ENCODE peak calls at places on chromosomes 2 and 18, in four cellular contexts. B, S, N and J are unnamed samples. For H3K4me1, the result is how much of the 10 kb centered on the place peaks cover.

GRCh38 chr2:170694316-170694715 is 20.8 kb upstream of the SP5 start:
- DNase-seq in S (no peak), N (no peak), B (no peak), J (no peak)

GRCh38 chr18:6431659-6432318 is 17.1 kb upstream of the L3MBTL4 start:
- DNase-seq in N (no peak), B (no peak), S (no peak), J (no peak)

GRCh38 chr2:150387586-150388288 is 99.7 kb downstream of the RND3 start:
- DNase-seq in S (no peak), N (no peak), B (no peak), J (no peak)

GRCh38 chr2:137939026-137939425 is 25.2 kb upstream of the HNMT start:
- DNase-seq in B (no peak), S (no peak), N (no peak), J (no peak)

GRCh38 chr2:241069821-241070281 is 32.2 kb downstream of the MTERF4 start:
- DNase-seq in N (no peak), B (no peak), S (no peak), J (no peak)

GRCh38 chr2:130768191-130768855 is 13.0 kb downstream of the AMER3 start:
- DNase-seq in B (no peak), S (no peak), N (no peak), J (no peak)

GRCh38 chr2:47950340-47951280 is 44.3 kb upstream of the FBXO11 start:
- DNase-seq in N (no peak), B (no peak), S (no peak), J (no peak)

GRCh38 chr2:20148411-20148810 is 76.5 kb downstream of the SDC1 start:
- DNase-seq in N (no peak), B (no peak), S (no peak), J (no peak)

GRCh38 chr18:55369346-55369745 is 218.6 kb downstream of the TCF4 start:
- DNase-seq in N (no peak), B (no peak), S (no peak), J (no peak)

GRCh38 chr2:234705108-234705507 is 208.2 kb upstream of the ARL4C start:
- DNase-seq in B (no peak), S (no peak), N (no peak), J (no peak)

GRCh38 chr18:3060667-3061580 is 48.0 kb upstream of the LPIN2 start:
- DNase-seq in B (peak), N (no peak), S (no peak), J (no peak)

GRCh38 chr2:28778392-28778791 is 26.8 kb downstream of the PPP1CB start:
- DNase-seq in B (no peak), N (no peak), S (no peak), J (no peak)

GRCh38 chr18:48460929-48461583 is 51.9 kb upstream of the ZBTB7C start:
- DNase-seq in N (no peak), B (no peak), S (no peak), J (no peak)

GRCh38 chr18:23306842-23307241 is 146.2 kb upstream of the RIOK3 start:
- DNase-seq in N (no peak), B (no peak), S (no peak), J (no peak)

GRCh38 chr2:234795272-234795920 is 156.4 kb upstream of the SH3BP4 start:
- DNase-seq in S (no peak), B (no peak), N (no peak), J (no peak)

GRCh38 chr18:9516437-9517064 is 41.2 kb downstream of the RALBP1 start:
- DNase-seq in S (no peak), N (no peak), B (peak), J (no peak)

GRCh38 chr2:41907141-41907540 is 140.7 kb upstream of the PKDCC start:
- DNase-seq in N (no peak), S (no peak), B (no peak), J (no peak)

GRCh38 chr2:225122582-225123486 is 80.6 kb upstream of the DOCK10 start:
- DNase-seq in B (peak), N (no peak), S (no peak), J (no peak)

GRCh38 chr2:221958224-221958623 is 340.6 kb downstream of the PAX3 start:
- DNase-seq in N (no peak), B (no peak), S (no peak), J (no peak)

GRCh38 chr2:238872026-238872425 is 24.1 kb downstream of the TWIST2 start:
- DNase-seq in B (no peak), S (peak), N (no peak), J (no peak)

GRCh38 chr2:47778698-47779415 is 4.1 kb upstream of the MSH6 start:
- DNase-seq in N (no peak), B (no peak), S (no peak), J (no peak)

GRCh38 chr2:135875491-135876065 is 665 bp downstream of the MCM6 start:
- DNase-seq in N (peak), S (peak), B (peak), J (peak)

GRCh38 chr18:2856499-2856898 is 9.7 kb downstream of the EMILIN2 start:
- DNase-seq in N (no peak), B (no peak), S (no peak), J (no peak)

GRCh38 chr2:74128206-74128605 is 19.5 kb downstream of the BOLA3 start:
- DNase-seq in B (no peak), N (no peak), S (no peak), J (no peak)

GRCh38 chr2:222652856-222653255 is 3.0 kb downstream of the FARSB start:
- DNase-seq in N (no peak), B (no peak), S (no peak), J (no peak)

GRCh38 chr2:151063271-151063670 is 198.4 kb downstream of the RBM43 start:
- DNase-seq in N (no peak), B (no peak), S (no peak), J (no peak)

GRCh38 chr18:79986726-79987125 is 1.6 kb downstream of the TXNL4A start:
- DNase-seq in B (no peak), N (no peak), S (no peak), J (no peak)

GRCh38 chr2:102186676-102187190 is at the start of gene IL1RL2:
- DNase-seq in N (no peak), S (peak), B (no peak), J (peak)

GRCh38 chr2:24855703-24856102 is 62.5 kb downstream of the CENPO start:
- DNase-seq in S (no peak), B (no peak), N (peak), J (no peak)

GRCh38 chr2:75610671-75611070 is 35.9 kb upstream of the MRPL19 start:
- DNase-seq in B (no peak), S (no peak), N (no peak), J (no peak)
- H3K4me1 ChIP-seq in B (under half), S (under half), N (under half), J (under half)

GRCh38 chr2:168910330-168910729 is 9.2 kb downstream of the G6PC2 start:
- DNase-seq in N (no peak), S (no peak), B (no peak), J (no peak)

GRCh38 chr2:168912466-168913170 is 11.5 kb downstream of the G6PC2 start:
- DNase-seq in N (no peak), S (peak), B (no peak), J (peak)

GRCh38 chr2:168913495-168913894 is 12.4 kb downstream of the G6PC2 start:
- DNase-seq in N (no peak), S (no peak), B (no peak), J (peak)

GRCh38 chr2:168915433-168916328 is 14.6 kb downstream of the G6PC2 start:
- DNase-seq in B (peak), S (no peak), N (no peak), J (no peak)

GRCh38 chr2:168913171-168913484 is 12.0 kb downstream of the G6PC2 start:
- DNase-seq in N (no peak), S (no peak), B (no peak), J (no peak)
- H3K27ac ChIP-seq in N (no peak), S (no peak), B (no peak), J (peak)

GRCh38 chr2:8656160-8656641 is 25.7 kb upstream of the ID2 start:
- DNase-seq in B (no peak), S (no peak), N (no peak), J (no peak)
- H3K4me1 ChIP-seq in B (under half), S (under half), N (under half), J (under half)

GRCh38 chr2:112666764-112667122 is 21.0 kb downstream of the SLC20A1 start:
- DNase-seq in N (no peak), B (no peak), S (no peak), J (no peak)

GRCh38 chr2:112664689-112665088 is 18.9 kb downstream of the SLC20A1 start:
- DNase-seq in N (no peak), S (no peak), B (no peak), J (no peak)

GRCh38 chr2:112662702-112663101 is 17.0 kb downstream of the SLC20A1 start:
- DNase-seq in B (no peak), N (no peak), S (no peak), J (no peak)

GRCh38 chr2:112661656-112662305 is 16.0 kb downstream of the SLC20A1 start:
- DNase-seq in N (no peak), B (no peak), S (no peak), J (no peak)

DNA sequence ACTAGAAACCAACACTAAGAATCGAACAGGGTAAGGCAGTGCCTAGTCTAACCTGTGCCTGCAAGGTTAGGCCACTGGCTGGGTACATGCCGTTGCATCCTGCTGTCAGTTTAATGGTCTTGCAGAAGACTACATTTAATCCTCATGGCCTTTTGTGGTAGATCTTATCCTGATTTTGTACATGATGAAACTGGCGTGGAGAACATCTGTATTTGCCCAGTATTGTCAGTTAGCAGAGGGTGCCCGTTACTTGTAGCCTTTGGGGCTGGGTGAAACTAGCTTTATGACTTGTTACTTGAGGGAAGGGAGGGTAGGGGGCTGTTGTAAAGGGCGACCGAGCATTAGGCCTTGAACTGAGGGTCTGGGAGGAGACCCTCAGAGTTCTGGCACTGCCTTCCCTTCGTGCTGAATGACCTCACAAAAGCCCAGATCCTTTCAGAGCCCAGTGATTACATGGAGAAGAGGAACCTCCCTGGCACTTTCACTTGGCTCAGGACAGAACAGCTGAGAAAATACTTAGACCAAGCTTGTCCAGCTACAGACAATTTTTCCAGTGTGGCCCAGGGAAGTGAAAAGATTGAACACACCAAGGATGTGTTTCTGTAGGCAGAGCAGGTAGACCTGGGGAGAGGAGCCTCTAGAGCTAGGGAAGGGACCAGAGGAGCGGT is 19.5 kb downstream of the SLC20A1 start:
- DNase-seq in B (no peak), N (no peak), S (no peak), J (no peak)
- H3K27ac ChIP-seq in B (no peak), N (no peak), S (no peak), J (no peak)

DNA sequence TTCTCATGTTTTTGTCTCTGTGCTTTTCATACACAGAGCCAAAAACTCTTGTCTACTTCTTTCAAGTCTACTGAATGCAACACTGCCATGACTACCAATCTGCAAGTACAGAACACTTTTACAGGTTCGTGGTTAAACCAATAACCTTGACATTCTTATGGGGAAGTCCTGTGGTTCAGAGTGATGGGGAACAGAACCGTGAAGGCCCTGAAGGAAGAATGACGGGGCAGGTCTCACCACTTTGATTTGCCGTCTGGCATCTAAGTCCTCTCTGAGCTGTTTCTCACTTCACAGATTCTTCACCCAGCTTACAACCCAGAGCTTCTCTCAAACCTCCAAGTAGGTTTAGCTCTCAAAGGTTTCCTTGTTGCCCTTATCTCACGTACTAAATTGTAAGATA is 117.5 kb upstream of the SNTG2 start:
- DNase-seq in N (no peak), S (no peak), B (no peak), J (no peak)
- H3K4me1 ChIP-seq in N (under half), S (under half), B (under half), J (under half)

GRCh38 chr2:69978157-69978904 is 16.9 kb upstream of the ASPRV1 start:
- DNase-seq in B (no peak), S (peak), N (peak), J (no peak)
- H3K27ac ChIP-seq in B (no peak), S (no peak), N (no peak), J (no peak)

DNA sequence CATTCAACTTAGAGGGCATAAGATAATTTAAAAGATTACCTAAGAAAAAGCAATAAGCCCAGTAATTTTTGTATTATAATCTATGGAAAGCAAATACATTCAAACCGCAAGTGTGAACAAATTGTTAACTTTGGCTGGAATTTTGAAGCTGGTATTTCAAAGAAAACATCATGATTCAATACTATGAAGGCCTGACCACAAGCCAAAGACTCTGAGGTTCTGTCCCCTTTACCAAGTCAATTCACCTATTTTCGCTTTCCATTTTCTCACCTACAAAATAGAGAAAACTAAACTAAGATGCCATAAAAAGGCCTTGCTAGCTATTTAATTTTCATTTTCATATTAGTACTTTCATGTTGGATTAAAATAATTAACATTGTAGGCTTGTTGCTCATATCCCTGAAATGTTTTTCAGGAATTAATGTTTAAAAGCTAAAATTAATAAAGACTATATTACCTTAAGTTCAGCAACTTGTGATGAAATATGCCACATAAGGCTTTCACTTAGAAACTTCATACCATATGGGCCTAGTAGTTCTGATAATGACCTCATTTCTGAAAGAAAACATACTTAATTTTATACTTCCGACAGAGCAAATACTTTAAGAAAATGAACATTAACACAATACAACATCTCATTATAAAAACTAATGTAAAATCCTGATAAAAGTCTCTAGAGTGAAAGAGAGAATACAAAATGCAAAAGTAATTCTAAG is 85.7 kb upstream of the FRZB start:
- DNase-seq in B (peak), N (no peak), S (no peak), J (no peak)
- H3K4me1 ChIP-seq in B (under half), N (under half), S (under half), J (under half)

GRCh38 chr2:220673475-220673874 is 898.6 kb downstream of the EPHA4 start:
- DNase-seq in N (no peak), S (no peak), B (no peak), J (no peak)

GRCh38 chr2:220682616-220683015 is 889.5 kb downstream of the EPHA4 start:
- DNase-seq in N (no peak), S (no peak), B (no peak), J (no peak)

GRCh38 chr2:220674033-220674432 is 898.1 kb downstream of the EPHA4 start:
- DNase-seq in N (no peak), S (no peak), B (no peak), J (no peak)

GRCh38 chr2:220678943-220679342 is 893.2 kb downstream of the EPHA4 start:
- DNase-seq in B (no peak), S (no peak), N (no peak), J (no peak)

DNA sequence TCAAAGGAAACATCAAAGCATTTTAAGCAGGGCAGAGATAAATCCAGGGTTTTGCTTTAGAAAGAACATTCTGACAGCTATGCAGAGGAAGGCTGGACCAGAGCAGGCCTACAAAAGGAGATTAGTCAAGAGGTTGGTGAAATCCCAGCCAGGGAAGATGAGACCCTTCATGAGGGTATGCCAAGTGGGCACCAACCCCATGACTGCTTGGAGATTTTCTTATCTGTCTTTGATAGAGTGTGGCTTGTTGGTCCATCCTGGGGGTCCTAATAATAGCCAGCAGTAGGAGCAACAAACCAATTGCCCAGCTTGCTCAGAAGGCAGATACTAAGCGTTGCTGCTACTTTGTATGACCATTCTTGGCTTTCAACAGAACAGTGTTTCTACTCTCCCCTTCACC is 895.4 kb downstream of the EPHA4 start:
- DNase-seq in B (no peak), S (no peak), N (no peak), J (no peak)
- H3K27ac ChIP-seq in B (no peak), S (no peak), N (no peak), J (no peak)